ENCODE peak calls at places on chromosomes 7 and 10, in eight cellular contexts. G, K, E, B, J, T, C and R are unnamed samples.

GRCh38 chr10:114283091-114283490 is 44.0 kb downstream of the VWA2 start:
- DNase-seq in K (no peak), E (peak; percentile 16), C (no peak), J (no peak), T (no peak), G (no peak), B (no peak), R (no peak)

GRCh38 chr10:100485336-100485735 is 22.5 kb downstream of the WNT8B start:
- DNase-seq in G (no peak), J (no peak), T (no peak), K (no peak), E (no peak), C (no peak), B (no peak), R (no peak)

GRCh38 chr10:48523212-48523819 is 81.6 kb downstream of the ARHGAP22 start:
- DNase-seq in J (no peak), C (peak; percentile 89), B (no peak), G (peak; percentile 76), T (no peak), K (peak; percentile 26), E (no peak), R (peak; percentile 98)

GRCh38 chr10:132138596-132138995 is 48.2 kb upstream of the DPYSL4 start:
- DNase-seq in G (no peak), J (no peak), K (no peak), T (no peak), C (no peak), B (no peak), E (no peak), R (no peak)

GRCh38 chr7:80943342-80943741 is 24.5 kb upstream of the SEMA3C start:
- DNase-seq in K (no peak), C (no peak), T (no peak), G (no peak), E (no peak), B (no peak), J (no peak), R (no peak)

GRCh38 chr10:28432210-28432676 is 100.7 kb upstream of the WAC start:
- DNase-seq in K (peak; percentile 7), C (peak; percentile 38), G (peak; percentile 44), B (peak; percentile 21), E (peak; percentile 85), J (peak; percentile 3), T (peak; percentile 7), R (peak; percentile 80)

GRCh38 chr7:80681272-80681885 is 42.9 kb downstream of the CD36 start:
- DNase-seq in T (no peak), B (no peak), E (no peak), J (no peak), G (no peak), K (no peak), C (no peak), R (peak; percentile 23)

GRCh38 chr7:26187380-26188290 is 12.9 kb downstream of the HNRNPA2B1 start:
- DNase-seq in C (no peak), T (no peak), K (no peak), E (no peak), J (no peak), G (no peak), B (no peak), R (no peak)

GRCh38 chr10:97685395-97685958 is 1.6 kb downstream of the AVPI1 start:
- DNase-seq in J (no peak), E (peak; percentile 45), B (no peak), G (no peak), C (no peak), T (no peak), K (no peak), R (peak; percentile 59)

GRCh38 chr10:80702143-80702542 is 164.4 kb downstream of the SH2D4B start:
- DNase-seq in T (no peak), C (no peak), K (peak; percentile 65), B (no peak), J (no peak), G (no peak), E (no peak), R (no peak)

GRCh38 chr10:51103818-51104217 is 29.5 kb downstream of the PRKG1 start:
- DNase-seq in K (no peak), T (no peak), C (no peak), J (no peak), G (no peak), E (no peak), B (no peak), R (peak; percentile 15)

GRCh38 chr10:69057951-69058297 is 30.0 kb upstream of the SRGN start:
- DNase-seq in T (no peak), E (no peak), K (no peak), J (no peak), G (no peak), C (no peak), B (no peak), R (no peak)

GRCh38 chr7:79668292-79668691 is 214.8 kb upstream of the MAGI2 start:
- DNase-seq in E (no peak), G (no peak), K (no peak), T (no peak), B (no peak), C (no peak), J (no peak), R (no peak)

GRCh38 chr7:53094827-53095226 is 59.4 kb downstream of the POM121L12 start:
- DNase-seq in B (no peak), T (no peak), K (no peak), J (no peak), G (no peak), E (no peak), C (no peak), R (no peak)

GRCh38 chr10:44809652-44810051 is 101.5 kb upstream of the TMEM72 start:
- DNase-seq in T (no peak), C (no peak), J (no peak), E (no peak), B (no peak), K (no peak), G (no peak), R (no peak)

GRCh38 chr10:81564143-81564542 is 310.9 kb upstream of the NRG3 start:
- DNase-seq in C (no peak), B (no peak), J (no peak), K (no peak), T (no peak), G (no peak), E (no peak), R (no peak)

GRCh38 chr10:124699471-124700292 is 44.5 kb downstream of the FAM53B start:
- DNase-seq in C (no peak), K (no peak), B (no peak), T (no peak), G (no peak), J (no peak), E (no peak), R (no peak)

GRCh38 chr7:116240021-116240659 is 29.8 kb downstream of the TES start:
- DNase-seq in K (no peak), B (no peak), J (no peak), E (no peak), C (no peak), T (no peak), G (no peak), R (peak; percentile 57)

GRCh38 chr10:71964669-71965515 is 697 bp downstream of the CHST3 start:
- DNase-seq in C (no peak), J (no peak), K (peak; percentile 42), E (peak; percentile 28), T (peak; percentile 57), G (no peak), B (no peak), R (peak; percentile 83)

GRCh38 chr10:86931872-86932271 is 25.5 kb downstream of the MMRN2 start:
- DNase-seq in C (no peak), G (peak; percentile 58), J (no peak), T (no peak), K (no peak), B (no peak), E (no peak), R (no peak)

GRCh38 chr10:112294169-112294568 is 11.0 kb downstream of the TECTB start:
- DNase-seq in J (no peak), C (no peak), T (no peak), E (no peak), K (no peak), G (no peak), B (no peak), R (no peak)

GRCh38 chr10:119233123-119233820 is 25.9 kb downstream of the GRK5 start:
- DNase-seq in J (no peak), B (no peak), C (no peak), T (no peak), K (no peak), E (no peak), G (no peak), R (no peak)

GRCh38 chr10:16816142-16816541 is 1.1 kb downstream of the RSU1 start:
- DNase-seq in E (no peak), B (no peak), J (no peak), K (no peak), C (no peak), T (no peak), G (no peak), R (peak; percentile 11)

GRCh38 chr10:46018453-46019169 is 11.8 kb downstream of the NCOA4 start:
- DNase-seq in K (no peak), E (no peak), G (no peak), C (no peak), T (no peak), B (no peak), J (no peak), R (peak; percentile 69)

GRCh38 chr7:147171013-147171391 is 1054.4 kb downstream of the CNTNAP2 start:
- DNase-seq in G (no peak), E (no peak), C (no peak), K (no peak), B (no peak), T (no peak), J (no peak), R (no peak)

GRCh38 chr10:111151595-111151994 is 74.8 kb downstream of the ADRA2A start:
- DNase-seq in C (no peak), G (no peak), K (no peak), B (no peak), J (no peak), T (no peak), E (no peak), R (no peak)

GRCh38 chr10:48574322-48574796 is 30.5 kb downstream of the ARHGAP22 start:
- DNase-seq in G (no peak), K (no peak), C (no peak), E (no peak), B (no peak), J (no peak), T (no peak), R (no peak)

GRCh38 chr10:71081912-71082311 is 130.5 kb upstream of the UNC5B start:
- DNase-seq in E (peak; percentile 6), K (no peak), C (no peak), B (no peak), G (no peak), T (no peak), J (no peak), R (no peak)

GRCh38 chr7:48106906-48107659 is 18.0 kb downstream of the UPP1 start:
- DNase-seq in T (no peak), K (no peak), E (no peak), G (no peak), J (no peak), B (no peak), C (no peak), R (no peak)

GRCh38 chr10:32232378-32232777 is 114.6 kb downstream of the EPC1 start:
- DNase-seq in G (no peak), B (no peak), J (no peak), K (no peak), E (no peak), C (no peak), T (no peak), R (no peak)

GRCh38 chr7:151375530-151376217 is 34.1 kb downstream of the NUB1 start:
- DNase-seq in E (no peak), B (no peak), G (no peak), K (no peak), C (no peak), J (no peak), T (no peak), R (no peak)